ENCODE peak calls at places on chromosomes 1 and 21, in seven cellular contexts. One of them, this sample, is unnamed.

GRCh38 chr1:55833452-55834160 is 618.4 kb upstream of the USP24 start:
- DNase-seq in NCI-H446 treated with DMSO at 0.1 percent for 48 hours: peak
- DNase-seq in NCI-H1105: no peak
- DNase-seq in fibroblast of the aortic adventitia: peak
- DNase-seq in AG08396: peak
- DNase-seq in activated CD4-positive, alpha-beta T cell treated with anti-CD3 and anti-CD28 coated beads, Interleukin-2, amount 10 ng/mL, durations not matched to agents 7 days and 5 days: no peak
- DNase-seq in stimulated activated CD4-positive, alpha-beta T cell treated with anti-CD3 and anti-CD28 coated beads, Interleukin-15, amount 100 ng/mL, for 1 hour: no peak
- DNase-seq in this sample: no peak

GRCh38 chr21:37658994-37659458 is 257.2 kb downstream of the KCNJ6 start:
- DNase-seq in NCI-H446 treated with DMSO at 0.1 percent for 48 hours: peak
- DNase-seq in NCI-H1105: no peak
- DNase-seq in fibroblast of the aortic adventitia: peak
- DNase-seq in AG08396: peak
- DNase-seq in activated CD4-positive, alpha-beta T cell treated with anti-CD3 and anti-CD28 coated beads, Interleukin-2, amount 10 ng/mL, durations not matched to agents 7 days and 5 days: no peak
- DNase-seq in stimulated activated CD4-positive, alpha-beta T cell treated with anti-CD3 and anti-CD28 coated beads, Interleukin-15, amount 100 ng/mL, for 1 hour: no peak
- DNase-seq in this sample: no peak

GRCh38 chr1:6260961-6261614 is at the start of gene GPR153:
- DNase-seq in NCI-H446 treated with DMSO at 0.1 percent for 48 hours: no peak
- DNase-seq in NCI-H1105: peak
- DNase-seq in fibroblast of the aortic adventitia: no peak
- DNase-seq in AG08396: peak
- DNase-seq in activated CD4-positive, alpha-beta T cell treated with anti-CD3 and anti-CD28 coated beads, Interleukin-2, amount 10 ng/mL, durations not matched to agents 7 days and 5 days: peak
- DNase-seq in stimulated activated CD4-positive, alpha-beta T cell treated with anti-CD3 and anti-CD28 coated beads, Interleukin-15, amount 100 ng/mL, for 1 hour: no peak
- DNase-seq in this sample: peak

GRCh38 chr21:41316200-41316599 is 401 bp upstream of the FAM3B start:
- DNase-seq in NCI-H446 treated with DMSO at 0.1 percent for 48 hours: no peak
- DNase-seq in NCI-H1105: no peak
- DNase-seq in fibroblast of the aortic adventitia: no peak
- DNase-seq in AG08396: no peak
- DNase-seq in activated CD4-positive, alpha-beta T cell treated with anti-CD3 and anti-CD28 coated beads, Interleukin-2, amount 10 ng/mL, durations not matched to agents 7 days and 5 days: no peak
- DNase-seq in stimulated activated CD4-positive, alpha-beta T cell treated with anti-CD3 and anti-CD28 coated beads, Interleukin-15, amount 100 ng/mL, for 1 hour: no peak
- DNase-seq in this sample: no peak

GRCh38 chr1:57736940-57737339 is 313.1 kb upstream of the DAB1 start:
- DNase-seq in NCI-H446 treated with DMSO at 0.1 percent for 48 hours: no peak
- DNase-seq in NCI-H1105: no peak
- DNase-seq in fibroblast of the aortic adventitia: no peak
- DNase-seq in AG08396: no peak
- DNase-seq in activated CD4-positive, alpha-beta T cell treated with anti-CD3 and anti-CD28 coated beads, Interleukin-2, amount 10 ng/mL, durations not matched to agents 7 days and 5 days: peak
- DNase-seq in stimulated activated CD4-positive, alpha-beta T cell treated with anti-CD3 and anti-CD28 coated beads, Interleukin-15, amount 100 ng/mL, for 1 hour: no peak
- DNase-seq in this sample: no peak

GRCh38 chr21:44299458-44300261 is at the start of gene PFKL:
- DNase-seq in NCI-H446 treated with DMSO at 0.1 percent for 48 hours: no peak
- DNase-seq in NCI-H1105: peak
- DNase-seq in fibroblast of the aortic adventitia: peak
- DNase-seq in AG08396: peak
- DNase-seq in activated CD4-positive, alpha-beta T cell treated with anti-CD3 and anti-CD28 coated beads, Interleukin-2, amount 10 ng/mL, durations not matched to agents 7 days and 5 days: peak
- DNase-seq in stimulated activated CD4-positive, alpha-beta T cell treated with anti-CD3 and anti-CD28 coated beads, Interleukin-15, amount 100 ng/mL, for 1 hour: peak
- DNase-seq in this sample: peak

GRCh38 chr1:2635271-2636010 is 2.6 kb upstream of the MMEL1 start:
- DNase-seq in NCI-H446 treated with DMSO at 0.1 percent for 48 hours: no peak
- DNase-seq in NCI-H1105: no peak
- DNase-seq in fibroblast of the aortic adventitia: no peak
- DNase-seq in AG08396: no peak
- DNase-seq in activated CD4-positive, alpha-beta T cell treated with anti-CD3 and anti-CD28 coated beads, Interleukin-2, amount 10 ng/mL, durations not matched to agents 7 days and 5 days: no peak
- DNase-seq in stimulated activated CD4-positive, alpha-beta T cell treated with anti-CD3 and anti-CD28 coated beads, Interleukin-15, amount 100 ng/mL, for 1 hour: no peak
- DNase-seq in this sample: no peak

GRCh38 chr1:15802234-15802965 is 5.0 kb downstream of the UQCRHL start:
- DNase-seq in NCI-H446 treated with DMSO at 0.1 percent for 48 hours: no peak
- DNase-seq in NCI-H1105: no peak
- DNase-seq in fibroblast of the aortic adventitia: peak
- DNase-seq in AG08396: no peak
- DNase-seq in activated CD4-positive, alpha-beta T cell treated with anti-CD3 and anti-CD28 coated beads, Interleukin-2, amount 10 ng/mL, durations not matched to agents 7 days and 5 days: no peak
- DNase-seq in stimulated activated CD4-positive, alpha-beta T cell treated with anti-CD3 and anti-CD28 coated beads, Interleukin-15, amount 100 ng/mL, for 1 hour: no peak
- DNase-seq in this sample: no peak

GRCh38 chr1:25748531-25749205 is 51.3 kb upstream of the SELENON start:
- DNase-seq in NCI-H446 treated with DMSO at 0.1 percent for 48 hours: peak
- DNase-seq in NCI-H1105: peak
- DNase-seq in fibroblast of the aortic adventitia: no peak
- DNase-seq in AG08396: no peak
- DNase-seq in activated CD4-positive, alpha-beta T cell treated with anti-CD3 and anti-CD28 coated beads, Interleukin-2, amount 10 ng/mL, durations not matched to agents 7 days and 5 days: no peak
- DNase-seq in stimulated activated CD4-positive, alpha-beta T cell treated with anti-CD3 and anti-CD28 coated beads, Interleukin-15, amount 100 ng/mL, for 1 hour: no peak
- DNase-seq in this sample: no peak

GRCh38 chr1:56434025-56434424 is 145.3 kb downstream of the PLPP3 start:
- DNase-seq in NCI-H446 treated with DMSO at 0.1 percent for 48 hours: no peak
- DNase-seq in NCI-H1105: no peak
- DNase-seq in fibroblast of the aortic adventitia: peak
- DNase-seq in AG08396: no peak
- DNase-seq in activated CD4-positive, alpha-beta T cell treated with anti-CD3 and anti-CD28 coated beads, Interleukin-2, amount 10 ng/mL, durations not matched to agents 7 days and 5 days: no peak
- DNase-seq in stimulated activated CD4-positive, alpha-beta T cell treated with anti-CD3 and anti-CD28 coated beads, Interleukin-15, amount 100 ng/mL, for 1 hour: no peak
- DNase-seq in this sample: no peak

This sample was measured in NAMALWA.